ENCODE peak calls at places on chromosomes 13 and 19, in six cellular contexts. L, U, I, Y, P and M are unnamed samples.

GRCh38 chr19:44684892-44685847 is 13.8 kb upstream of the CEACAM16 start:
- DNase-seq in L (peak), U (no peak), I (no peak), Y (no peak), P (no peak), M (no peak)

GRCh38 chr19:7871280-7871529 is 3.0 kb downstream of the PRR36 start:
- DNase-seq in L (no peak), U (no peak), I (no peak), Y (no peak), P (no peak), M (no peak)

GRCh38 chr13:89755729-89756492 is 1591.6 kb upstream of the MIR17HG start:
- DNase-seq in L (no peak), U (no peak), I (no peak), Y (no peak), P (no peak), M (no peak)

GRCh38 chr19:56294557-56294956 is 20.1 kb downstream of the ZSCAN5A start:
- DNase-seq in L (no peak), U (no peak), I (no peak), Y (no peak), P (no peak), M (no peak)

GRCh38 chr13:43780666-43781065 is 6.1 kb downstream of the ENOX1 start:
- DNase-seq in L (no peak), U (no peak), I (no peak), Y (no peak), P (no peak), M (no peak)

GRCh38 chr13:99605417-99606321 is 104.4 kb downstream of the TM9SF2 start:
- DNase-seq in L (peak), U (no peak), I (peak), Y (peak), P (peak), M (peak)

GRCh38 chr13:79806821-79807220 is 325.9 kb downstream of the NDFIP2 start:
- DNase-seq in L (no peak), U (no peak), I (no peak), Y (no peak), P (no peak), M (no peak)

GRCh38 chr19:8686549-8686948 is 12.0 kb downstream of the ACTL9 start:
- DNase-seq in L (no peak), U (no peak), I (no peak), Y (no peak), P (no peak), M (no peak)

GRCh38 chr19:3503036-3503572 is 2.6 kb upstream of the DOHH start:
- DNase-seq in L (no peak), U (no peak), I (no peak), Y (no peak), P (no peak), M (no peak)

GRCh38 chr13:20057963-20058362 is 99.4 kb downstream of the ZMYM2 start:
- DNase-seq in L (no peak), U (no peak), I (no peak), Y (no peak), P (no peak), M (no peak)
- TF ChIP-seq CTCF in L (peak), U (no peak), I (no peak), Y (peak), P (no peak), M (no peak)

DNA sequence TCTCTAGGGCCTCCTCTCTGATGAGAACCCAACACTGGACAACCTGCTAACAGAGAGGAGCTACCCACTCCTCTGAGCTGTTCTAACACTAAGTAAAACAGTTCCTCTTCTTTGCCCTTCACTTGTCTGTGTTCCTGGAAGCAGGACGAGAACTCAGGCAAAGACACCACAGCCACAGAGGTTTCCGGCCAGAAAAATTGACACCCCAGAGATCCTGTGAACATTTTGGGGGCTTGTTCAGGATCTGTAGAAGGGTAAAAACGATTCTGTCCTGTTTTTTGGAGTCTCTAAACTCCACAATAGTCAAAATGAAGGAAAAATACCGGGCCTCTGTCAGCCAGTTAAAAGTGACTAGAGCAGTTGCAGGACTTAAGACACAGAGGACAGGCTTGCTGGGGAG is 165.9 kb downstream of the B3GLCT start:
- DNase-seq in L (no peak), U (no peak), I (no peak), Y (no peak), P (no peak), M (no peak)
- TF ChIP-seq CTCF in L (no peak), U (no peak), I (no peak), Y (no peak), P (no peak), M (no peak)

GRCh38 chr13:38899581-38899980 is 91.0 kb downstream of the STOML3 start:
- DNase-seq in L (no peak), U (no peak), I (no peak), Y (no peak), P (no peak), M (no peak)

GRCh38 chr13:38897521-38897920 is 93.1 kb downstream of the STOML3 start:
- DNase-seq in L (no peak), U (no peak), I (no peak), Y (no peak), P (no peak), M (no peak)

GRCh38 chr13:38898481-38898880 is 92.2 kb downstream of the STOML3 start:
- DNase-seq in L (no peak), U (no peak), I (no peak), Y (no peak), P (no peak), M (no peak)

GRCh38 chr13:38902551-38902950 is 88.1 kb downstream of the STOML3 start:
- DNase-seq in L (no peak), U (no peak), I (no peak), Y (no peak), P (no peak), M (no peak)

DNA sequence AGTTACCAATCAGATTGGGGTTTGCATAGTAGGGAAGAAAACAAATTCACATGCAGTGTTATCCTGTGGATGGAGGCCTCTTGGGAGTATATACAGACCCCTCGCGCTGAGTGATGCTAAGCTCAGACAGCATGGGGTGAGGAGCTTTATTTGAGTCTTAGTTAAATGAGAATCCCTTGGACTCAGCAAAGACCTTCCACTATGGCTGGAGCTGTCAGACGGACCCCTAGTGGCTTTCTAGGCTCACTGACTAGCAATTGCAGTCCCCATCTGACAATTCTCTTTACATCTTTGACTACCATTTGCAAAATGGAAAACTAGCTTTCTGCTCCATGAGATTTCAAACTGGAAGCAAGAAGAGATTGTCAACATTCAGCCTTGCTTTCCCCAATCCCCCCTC is 90.4 kb downstream of the STOML3 start:
- DNase-seq in L (no peak), U (no peak), I (no peak), Y (no peak), P (no peak), M (no peak)
- TF ChIP-seq CTCF in L (no peak), U (no peak), I (no peak), Y (peak), P (no peak), M (peak)

DNA sequence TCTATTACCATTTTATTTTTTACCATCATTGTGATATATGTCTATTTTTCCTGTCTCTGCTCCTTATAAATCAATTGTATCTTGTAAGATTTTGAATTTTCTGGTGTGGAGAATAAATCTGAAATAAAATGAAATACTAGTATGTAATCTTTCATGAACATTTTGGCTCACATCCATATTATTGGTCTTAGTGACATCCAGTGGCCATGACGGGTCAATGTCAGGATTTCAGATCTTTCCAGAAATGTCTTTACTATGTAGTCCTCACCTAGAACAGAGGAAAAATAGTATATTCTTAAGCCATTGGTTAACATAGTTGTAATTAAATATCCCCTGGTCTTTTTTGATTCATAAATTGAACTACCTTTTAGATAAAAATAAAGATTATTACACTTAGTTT is 109.8 kb upstream of the GPC6 start:
- DNase-seq in L (no peak), U (no peak), I (no peak), Y (no peak), P (no peak), M (no peak)
- TF ChIP-seq CTCF in L (no peak), U (no peak), I (no peak), Y (peak), P (peak), M (peak)

GRCh38 chr19:41978470-41978869 is 15.6 kb downstream of the ATP1A3 start:
- DNase-seq in L (no peak), U (no peak), I (no peak), Y (no peak), P (no peak), M (no peak)

GRCh38 chr19:41974652-41975051 is 15.5 kb upstream of the RABAC1 start:
- DNase-seq in L (no peak), U (no peak), I (no peak), Y (no peak), P (no peak), M (no peak)

GRCh38 chr19:41981724-41982123 is 12.3 kb downstream of the ATP1A3 start:
- DNase-seq in L (no peak), U (no peak), I (no peak), Y (no peak), P (no peak), M (no peak)

DNA sequence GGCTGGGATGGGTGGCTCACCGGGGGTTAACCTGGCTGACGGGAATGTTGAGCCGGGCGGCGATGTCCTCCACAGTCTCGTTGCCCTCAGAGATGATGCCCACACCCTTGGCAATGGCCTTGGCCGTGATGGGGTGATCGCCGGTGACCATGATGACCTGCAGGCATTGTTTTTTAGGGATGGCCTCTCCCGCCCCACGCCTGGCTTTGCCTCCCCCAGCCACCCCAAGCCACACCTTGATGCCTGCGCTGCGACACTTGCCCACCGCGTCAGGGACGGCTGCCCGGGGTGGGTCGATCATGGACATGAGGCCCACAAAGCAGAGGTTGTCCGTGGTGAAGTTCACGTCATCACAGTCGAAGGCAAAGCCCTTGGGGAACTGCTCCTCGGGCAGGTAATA is 16.1 kb downstream of the ATP1A3 start:
- DNase-seq in L (no peak), U (no peak), I (no peak), Y (no peak), P (no peak), M (no peak)
- TF ChIP-seq CTCF in L (no peak), U (no peak), I (no peak), Y (no peak), P (no peak), M (no peak)

GRCh38 chr19:39401549-39402416 is 4.9 kb upstream of the ZFP36 start:
- DNase-seq in L (peak), U (no peak), I (peak), Y (no peak), P (peak), M (no peak)

GRCh38 chr19:39399684-39400465 is 6.8 kb upstream of the ZFP36 start:
- DNase-seq in L (no peak), U (no peak), I (no peak), Y (no peak), P (no peak), M (no peak)

GRCh38 chr19:39400997-39401548 is 5.6 kb upstream of the ZFP36 start:
- DNase-seq in L (no peak), U (no peak), I (no peak), Y (no peak), P (peak), M (no peak)

GRCh38 chr19:39398297-39398864 is 7.2 kb downstream of the MED29 start:
- DNase-seq in L (peak), U (no peak), I (peak), Y (no peak), P (peak), M (no peak)

DNA sequence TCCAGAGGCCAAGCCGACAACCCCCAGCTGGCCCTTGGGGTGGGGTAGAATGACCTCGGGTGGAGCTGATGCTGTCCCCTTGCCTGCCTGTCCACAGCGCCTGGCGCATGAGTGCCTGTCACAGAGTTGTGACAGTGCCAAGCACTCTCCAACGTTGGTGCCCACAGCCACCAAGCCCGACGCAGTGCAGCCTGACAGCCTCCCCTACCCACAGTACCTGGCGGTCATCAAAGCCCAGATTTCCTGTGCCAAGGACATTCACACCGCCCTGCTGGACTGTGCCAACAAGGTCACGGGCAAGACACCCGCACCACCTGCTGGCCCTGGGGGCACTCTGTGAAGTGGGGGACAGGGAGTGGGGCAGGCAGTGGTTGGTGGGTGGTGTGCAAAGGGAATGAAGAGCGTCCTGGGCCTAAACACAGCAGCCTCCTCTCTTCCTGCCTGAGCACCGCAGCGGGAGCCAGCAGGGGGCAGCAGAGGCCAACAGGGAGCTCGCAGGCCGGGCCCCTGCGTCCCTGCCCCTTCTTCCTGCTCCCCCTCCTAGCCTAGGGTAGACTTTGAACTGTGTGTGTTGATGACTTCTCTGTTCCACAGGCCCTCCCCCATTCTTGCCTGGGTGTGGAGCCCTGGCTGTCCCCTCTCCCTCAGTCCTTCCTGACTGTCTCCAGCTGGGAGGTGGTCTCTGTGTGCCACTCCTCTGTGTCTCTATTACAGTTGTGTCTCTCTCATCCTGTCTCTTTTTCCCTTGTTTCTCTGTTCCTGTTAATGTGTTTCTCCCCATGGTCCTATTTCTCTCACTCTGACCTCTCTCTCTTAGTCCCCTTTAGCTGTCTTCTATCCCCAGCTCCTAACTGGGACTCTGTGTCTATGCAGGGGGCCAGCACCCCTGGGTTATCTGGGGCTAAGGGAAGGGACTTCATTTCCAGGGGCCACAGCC is 6.5 kb downstream of the MED29 start:
- DNase-seq in L (peak), U (peak), I (peak), Y (peak), P (peak), M (peak)
- TF ChIP-seq CTCF in L (peak), U (peak), I (peak), Y (peak), P (peak), M (peak)

DNA sequence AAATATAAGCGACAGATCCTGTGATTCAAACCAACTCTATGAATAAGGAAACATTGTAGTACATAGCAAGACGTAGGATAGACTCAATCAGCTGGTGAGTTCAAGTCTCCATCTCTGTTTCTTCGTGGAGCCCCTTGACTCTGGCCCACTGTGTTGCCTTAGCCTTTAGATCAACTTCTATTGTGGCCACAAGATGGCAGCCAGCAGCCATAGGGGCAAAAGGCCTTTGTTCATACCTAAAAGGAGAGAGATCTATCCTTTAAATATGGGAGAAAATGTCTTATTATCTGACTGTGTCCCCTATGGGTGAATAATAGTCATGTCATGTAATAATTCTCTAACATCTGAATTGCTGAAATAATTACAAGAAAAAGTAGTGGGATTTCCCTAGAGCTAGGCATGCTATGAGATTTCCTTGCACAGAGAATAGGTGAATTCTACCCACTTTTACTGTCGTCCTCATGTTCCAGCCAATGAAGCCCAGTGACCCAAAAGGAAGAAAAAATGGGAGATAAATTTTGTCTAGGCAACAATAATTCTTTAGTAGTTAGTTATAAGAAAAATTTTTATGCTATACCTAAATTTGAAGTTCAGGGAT is 129.4 kb downstream of the PCDH20 start:
- DNase-seq in L (no peak), U (no peak), I (no peak), Y (no peak), P (no peak), M (no peak)
- TF ChIP-seq CTCF in L (no peak), U (no peak), I (no peak), Y (peak), P (peak), M (peak)

DNA sequence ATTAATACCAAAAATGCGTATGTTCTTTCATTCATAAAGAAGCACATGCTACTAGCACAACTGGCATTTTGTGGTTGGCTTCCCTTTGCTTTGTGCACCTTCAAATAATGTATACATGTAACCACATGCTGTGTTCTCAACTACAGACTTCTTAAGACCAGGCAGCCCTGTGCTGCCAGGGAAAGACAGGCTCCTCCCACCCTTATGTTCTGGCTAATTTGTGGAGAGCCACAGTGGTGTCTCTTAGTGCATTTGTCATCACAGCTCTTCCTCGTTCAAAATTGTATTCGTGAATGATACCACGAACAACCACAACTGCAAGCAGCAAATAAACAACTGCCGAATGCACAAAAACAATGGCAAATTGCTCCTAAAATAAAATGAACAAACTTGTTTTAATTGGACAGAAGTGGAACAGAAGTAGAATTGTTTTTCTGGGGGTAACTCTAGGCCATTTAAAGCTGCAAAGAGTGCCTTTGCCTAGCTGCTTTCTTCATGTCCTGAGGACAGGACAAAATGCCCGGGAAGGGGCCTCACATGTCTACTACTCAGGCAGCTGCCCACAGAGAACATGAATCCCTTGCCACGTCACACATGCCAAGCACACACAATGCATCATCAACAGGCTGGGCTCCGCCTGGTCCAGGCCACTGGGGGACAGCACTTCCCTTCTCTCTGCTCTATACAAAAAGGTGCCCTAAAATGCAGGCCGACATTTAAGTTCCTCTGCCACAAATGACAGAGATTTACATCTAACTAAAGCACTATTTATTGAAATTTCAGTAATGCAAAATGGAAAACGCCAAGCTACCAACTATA is 21.7 kb downstream of the IRS2 start:
- DNase-seq in L (no peak), U (no peak), I (no peak), Y (no peak), P (no peak), M (no peak)
- TF ChIP-seq CTCF in L (peak), U (no peak), I (no peak), Y (no peak), P (peak), M (no peak)

DNA sequence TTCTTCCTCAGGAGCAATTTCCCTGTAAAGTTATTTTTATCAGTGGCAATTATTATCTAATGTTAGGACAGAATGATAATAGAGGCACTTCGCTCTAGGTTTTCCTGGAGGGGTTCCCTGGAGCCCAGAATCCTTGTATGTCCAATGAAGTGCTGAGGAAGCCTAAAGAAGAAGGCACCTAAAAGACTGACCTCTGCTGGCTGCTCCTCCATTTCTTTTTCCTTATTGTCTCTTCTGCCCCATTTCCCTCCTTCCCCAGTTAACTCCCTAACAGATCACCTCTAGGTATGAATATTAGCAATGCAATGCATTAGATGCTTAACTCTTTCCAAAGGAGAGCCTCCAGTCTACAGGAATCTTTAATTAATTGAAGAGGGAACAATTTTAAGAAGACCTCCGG is 985.4 kb downstream of the DIAPH3 start:
- DNase-seq in L (no peak), U (no peak), I (no peak), Y (no peak), P (no peak), M (no peak)
- TF ChIP-seq CTCF in L (peak), U (no peak), I (no peak), Y (no peak), P (no peak), M (no peak)